ENCODE peak calls at places on chromosomes 7 and 10, in four cellular contexts. One of them, this sample, is unnamed.

GRCh38 chr10:111081595-111081994 is 4.8 kb downstream of the ADRA2A start:
- DNase-seq in NCI-H1417: no peak
- DNase-seq in left cardiac atrium: no peak
- DNase-seq in GM04503: no peak
- DNase-seq in this sample: no peak

GRCh38 chr10:119246862-119247549 is 39.6 kb downstream of the GRK5 start:
- DNase-seq in NCI-H1417: no peak
- DNase-seq in left cardiac atrium: peak; percentile 69
- DNase-seq in GM04503: peak; percentile 91
- DNase-seq in this sample: no peak

GRCh38 chr10:5385224-5385623 is 19.4 kb downstream of the TUBAL3 start:
- DNase-seq in NCI-H1417: no peak
- DNase-seq in left cardiac atrium: no peak
- DNase-seq in GM04503: no peak
- DNase-seq in this sample: no peak

GRCh38 chr10:84540022-84540616 is 211.7 kb downstream of the CCSER2 start:
- DNase-seq in NCI-H1417: no peak
- DNase-seq in left cardiac atrium: no peak
- DNase-seq in GM04503: peak; percentile 62
- DNase-seq in this sample: no peak

GRCh38 chr7:28144266-28144665 is 36.3 kb downstream of the JAZF1 start:
- DNase-seq in NCI-H1417: peak; percentile 86
- DNase-seq in left cardiac atrium: no peak
- DNase-seq in GM04503: no peak
- DNase-seq in this sample: peak; percentile 44

GRCh38 chr7:28983396-28984190 is 25.5 kb upstream of the TRIL start:
- DNase-seq in NCI-H1417: no peak
- DNase-seq in left cardiac atrium: no peak
- DNase-seq in GM04503: no peak
- DNase-seq in this sample: no peak

GRCh38 chr10:82319046-82319445 is 444.1 kb downstream of the NRG3 start:
- DNase-seq in NCI-H1417: no peak
- DNase-seq in left cardiac atrium: no peak
- DNase-seq in GM04503: no peak
- DNase-seq in this sample: no peak

GRCh38 chr7:30924624-30925023 is 13.0 kb downstream of the AQP1 start:
- DNase-seq in NCI-H1417: no peak
- DNase-seq in left cardiac atrium: no peak
- DNase-seq in GM04503: no peak
- DNase-seq in this sample: peak; percentile 2

GRCh38 chr7:45564485-45564884 is 9.7 kb upstream of the ADCY1 start:
- DNase-seq in NCI-H1417: no peak
- DNase-seq in left cardiac atrium: no peak
- DNase-seq in GM04503: no peak
- DNase-seq in this sample: no peak

GRCh38 chr7:98116656-98117461 is 10.2 kb downstream of the LMTK2 start:
- DNase-seq in NCI-H1417: peak; percentile 49
- DNase-seq in left cardiac atrium: no peak
- DNase-seq in GM04503: no peak
- DNase-seq in this sample: no peak

GRCh38 chr10:3761111-3761686 is 23.8 kb downstream of the KLF6 start:
- DNase-seq in NCI-H1417: no peak
- DNase-seq in left cardiac atrium: no peak
- DNase-seq in GM04503: no peak
- DNase-seq in this sample: peak; percentile 33

GRCh38 chr10:79938728-79939380 is 10.1 kb downstream of the SFTPD start:
- DNase-seq in NCI-H1417: no peak
- DNase-seq in left cardiac atrium: peak; percentile 50
- DNase-seq in GM04503: no peak
- DNase-seq in this sample: peak; percentile 54

GRCh38 chr7:64618785-64619456 is 47.0 kb upstream of the ZNF107 start:
- DNase-seq in NCI-H1417: peak; percentile 72
- DNase-seq in left cardiac atrium: no peak
- DNase-seq in GM04503: no peak
- DNase-seq in this sample: no peak

GRCh38 chr10:121753726-121754476 is 155.7 kb upstream of the FGFR2 start:
- DNase-seq in NCI-H1417: no peak
- DNase-seq in left cardiac atrium: no peak
- DNase-seq in GM04503: peak; percentile 73
- DNase-seq in this sample: no peak

GRCh38 chr10:43648392-43649148 is at the start of gene ZNF32:
- DNase-seq in NCI-H1417: peak; percentile 83
- DNase-seq in left cardiac atrium: peak; percentile 89
- DNase-seq in GM04503: peak; percentile 38
- DNase-seq in this sample: peak; percentile 84

GRCh38 chr10:115941247-115941840 is 331.7 kb downstream of the GFRA1 start:
- DNase-seq in NCI-H1417: no peak
- DNase-seq in left cardiac atrium: no peak
- DNase-seq in GM04503: no peak
- DNase-seq in this sample: no peak

GRCh38 chr10:91422915-91423314 is 12.8 kb downstream of the HECTD2 start:
- DNase-seq in NCI-H1417: peak; percentile 8
- DNase-seq in left cardiac atrium: no peak
- DNase-seq in GM04503: no peak
- DNase-seq in this sample: no peak

GRCh38 chr10:124653811-124654651 is 90.1 kb downstream of the FAM53B start:
- DNase-seq in NCI-H1417: peak; percentile 2
- DNase-seq in left cardiac atrium: no peak
- DNase-seq in GM04503: no peak
- DNase-seq in this sample: no peak

GRCh38 chr7:159197066-159197975 is 52.7 kb upstream of the VIPR2 start:
- DNase-seq in NCI-H1417: peak; percentile 53
- DNase-seq in left cardiac atrium: no peak
- DNase-seq in GM04503: no peak
- DNase-seq in this sample: no peak

GRCh38 chr7:107560898-107561516 is 2.7 kb downstream of the COG5 start:
- DNase-seq in NCI-H1417: no peak
- DNase-seq in left cardiac atrium: no peak
- DNase-seq in GM04503: no peak
- DNase-seq in this sample: no peak

GRCh38 chr10:49394933-49395740 is 752 bp downstream of the DRGX start:
- DNase-seq in NCI-H1417: peak; percentile 45
- DNase-seq in left cardiac atrium: no peak
- DNase-seq in GM04503: no peak
- DNase-seq in this sample: no peak

GRCh38 chr10:98416589-98416988 is 1.6 kb upstream of the PYROXD2 start:
- DNase-seq in NCI-H1417: no peak
- DNase-seq in left cardiac atrium: no peak
- DNase-seq in GM04503: no peak
- DNase-seq in this sample: no peak

GRCh38 chr10:99538287-99538917 is 5.7 kb downstream of the NKX2-3 start:
- DNase-seq in NCI-H1417: no peak
- DNase-seq in left cardiac atrium: no peak
- DNase-seq in GM04503: no peak
- DNase-seq in this sample: no peak

GRCh38 chr7:118046086-118046485 is 137.9 kb upstream of the LSM8 start:
- DNase-seq in NCI-H1417: no peak
- DNase-seq in left cardiac atrium: no peak
- DNase-seq in GM04503: no peak
- DNase-seq in this sample: peak; percentile 36

GRCh38 chr7:117592011-117592635 is 112.3 kb downstream of the CFTR start:
- DNase-seq in NCI-H1417: no peak
- DNase-seq in left cardiac atrium: no peak
- DNase-seq in GM04503: no peak
- DNase-seq in this sample: no peak

GRCh38 chr10:75404335-75405200 is 3.0 kb upstream of the ZNF503 start:
- DNase-seq in NCI-H1417: peak; percentile 50
- DNase-seq in left cardiac atrium: peak; percentile 33
- DNase-seq in GM04503: no peak
- DNase-seq in this sample: no peak

GRCh38 chr7:82210422-82211184 is 233.0 kb downstream of the CACNA2D1 start:
- DNase-seq in NCI-H1417: no peak
- DNase-seq in left cardiac atrium: no peak
- DNase-seq in GM04503: no peak
- DNase-seq in this sample: no peak

GRCh38 chr10:78892383-78893191 is 176.2 kb upstream of the ZMIZ1 start:
- DNase-seq in NCI-H1417: peak; percentile 62
- DNase-seq in left cardiac atrium: no peak
- DNase-seq in GM04503: peak; percentile 10
- DNase-seq in this sample: no peak

GRCh38 chr7:12715372-12716133 is 28.1 kb downstream of the ARL4A start:
- DNase-seq in NCI-H1417: peak; percentile 58
- DNase-seq in left cardiac atrium: peak; percentile 83
- DNase-seq in GM04503: peak; percentile 39
- DNase-seq in this sample: no peak

This sample was measured in head of caudate nucleus.